ENCODE peak calls at places on chromosome 5, in four cellular contexts. W is H54, K is BJ, M is T-helper 2 cell. Z is an unnamed sample.

GRCh38 chr5:173882632-173883031 is 5.5 kb upstream of the CPEB4 start:
- DNase-seq in K (no peak), W (peak; percentile 26), M (no peak), Z (no peak)

GRCh38 chr5:18299166-18299565 is 664.9 kb downstream of the TAF11L14 start:
- DNase-seq in K (no peak), M (no peak), W (no peak), Z (no peak)

GRCh38 chr5:91885291-91886265 is 502.5 kb upstream of the ARRDC3 start:
- DNase-seq in W (no peak), M (no peak), K (no peak), Z (no peak)

GRCh38 chr5:28408186-28408585 is 1369.8 kb upstream of the CDH9 start:
- DNase-seq in K (no peak), M (no peak), W (peak; percentile 46), Z (no peak)

GRCh38 chr5:11153672-11154377 is 392.8 kb upstream of the DAP start:
- DNase-seq in W (no peak), M (no peak), K (no peak), Z (no peak)

GRCh38 chr5:167489202-167489601 is 802.2 kb upstream of the WWC1 start:
- DNase-seq in W (peak; percentile 12), M (no peak), K (no peak), Z (no peak)

GRCh38 chr5:150599917-150600511 is 40.4 kb upstream of the SYNPO start:
- DNase-seq in W (peak; percentile 78), M (no peak), K (no peak), Z (no peak)

GRCh38 chr5:67010684-67011409 is 185.8 kb downstream of the CD180 start:
- DNase-seq in K (no peak), M (no peak), W (peak; percentile 23), Z (no peak)

GRCh38 chr5:65121880-65122436 is 353.2 kb downstream of the CWC27 start:
- DNase-seq in K (peak; percentile 61), W (no peak), M (no peak), Z (no peak)

GRCh38 chr5:168288349-168289245 is 2.8 kb upstream of the WWC1 start:
- DNase-seq in M (no peak), W (no peak), K (no peak), Z (no peak)

GRCh38 chr5:134132372-134133212 is 18.1 kb downstream of the TCF7 start:
- DNase-seq in M (peak; percentile 95), W (no peak), K (no peak), Z (peak; percentile 74)

GRCh38 chr5:55899344-55899743 is 48.2 kb downstream of the IL31RA start:
- DNase-seq in K (no peak), M (no peak), W (no peak), Z (no peak)

GRCh38 chr5:54480296-54480695 is 24.8 kb downstream of the HSPB3 start:
- DNase-seq in M (no peak), W (no peak), K (no peak), Z (no peak)

GRCh38 chr5:107170620-107171019 is 500.1 kb downstream of the EFNA5 start:
- DNase-seq in W (no peak), K (no peak), M (no peak), Z (no peak)

GRCh38 chr5:80302636-80303035 is 17.2 kb upstream of the SPZ1 start:
- DNase-seq in K (no peak), W (no peak), M (no peak), Z (no peak)

GRCh38 chr5:125227333-125228075 is 481.1 kb upstream of the ZNF608 start:
- DNase-seq in M (no peak), W (peak; percentile 5), K (no peak), Z (no peak)

GRCh38 chr5:113682497-113683136 is 169.1 kb downstream of the YTHDC2 start:
- DNase-seq in W (no peak), K (no peak), M (no peak), Z (no peak)

GRCh38 chr5:168984135-168984675 is 316.7 kb downstream of the SLIT3 start:
- DNase-seq in M (no peak), W (no peak), K (no peak), Z (no peak)

GRCh38 chr5:14284366-14285148 is 141.4 kb downstream of the TRIO start:
- DNase-seq in W (no peak), K (no peak), M (no peak), Z (no peak)

GRCh38 chr5:151040211-151040747 is 19.9 kb downstream of the GPX3 start:
- DNase-seq in M (no peak), W (peak; percentile 72), K (no peak), Z (no peak)

GRCh38 chr5:122151640-122152039 is 22.3 kb downstream of the ZNF474 start:
- DNase-seq in M (no peak), W (no peak), K (no peak), Z (no peak)

GRCh38 chr5:52134013-52134650 is 653.6 kb upstream of the ITGA1 start:
- DNase-seq in M (no peak), W (no peak), K (no peak), Z (no peak)

GRCh38 chr5:7690557-7690956 is 160.4 kb downstream of the CFAP90 start:
- DNase-seq in W (no peak), K (no peak), M (no peak), Z (no peak)

GRCh38 chr5:68555891-68556689 is 340.5 kb downstream of the PIK3R1 start:
- DNase-seq in K (no peak), M (no peak), W (no peak), Z (no peak)

GRCh38 chr5:146073239-146073900 is 32.0 kb downstream of the PLAC8L1 start:
- DNase-seq in W (no peak), K (no peak), M (no peak), Z (no peak)

GRCh38 chr5:154288145-154288544 is 97.6 kb downstream of the GALNT10 start:
- DNase-seq in W (no peak), K (no peak), M (no peak), Z (no peak)

GRCh38 chr5:42887094-42887493 is 75.4 kb upstream of the SELENOP start:
- DNase-seq in K (no peak), M (no peak), W (no peak), Z (no peak)

GRCh38 chr5:158938181-158938580 is 161.5 kb downstream of the EBF1 start:
- DNase-seq in W (no peak), M (no peak), K (no peak), Z (no peak)

GRCh38 chr5:68898961-68899471 is 194.8 kb upstream of the SLC30A5 start:
- DNase-seq in M (no peak), W (no peak), K (peak; percentile 55), Z (no peak)

GRCh38 chr5:150149618-150150017 is 6.0 kb downstream of the PDGFRB start:
- DNase-seq in W (no peak), M (no peak), K (no peak), Z (peak; percentile 26)

GRCh38 chr5:26023361-26023760 is 1015.0 kb downstream of the CDH9 start:
- DNase-seq in K (no peak), M (no peak), W (no peak), Z (no peak)

GRCh38 chr5:91074615-91075014 is 308.5 kb downstream of the ARRDC3 start:
- DNase-seq in M (no peak), W (no peak), K (peak; percentile 80), Z (no peak)

GRCh38 chr5:66436721-66437120 is 159.5 kb upstream of the MAST4 start:
- DNase-seq in K (no peak), M (no peak), W (no peak), Z (no peak)

Z was measured in activated T-helper 1 cell treated with anti-CD3 and anti-CD28 coated beads, Interleukin-12 subunit alpha, Interleukin-12 subunit beta, Interleukin-2, Interleukin-4 antibody, amounts not matched to agents 30 ng/mL and 10 ng/mL and 1 ng/mL, durations not matched to agents 14 hours and 24 hours and 36 hours.